ENCODE peak calls at places on chromosomes 16 and 17, in seven cellular contexts. T is breast epithelium; A is GM13976; I is heart right ventricle; G is left ventricle myocardium inferior; N is CD4-positive, alpha-beta T cell; Z is kidney epithelial cell. C is an unnamed sample.

GRCh38 chr16:46972971-46973456 is 460 bp downstream of the DNAJA2 start:
- DNase-seq in T (peak), A (peak), I (peak), G (peak), N (peak), Z (no peak), C (peak)

GRCh38 chr16:88455610-88456355 is 2.7 kb downstream of the ZFPM1 start:
- DNase-seq in T (no peak), A (peak), I (no peak), G (no peak), N (peak), Z (no peak), C (peak)

GRCh38 chr17:69228576-69228975 is at the start of gene ABCA10:
- DNase-seq in T (no peak), A (no peak), I (no peak), G (no peak), N (no peak), Z (no peak), C (no peak)

GRCh38 chr17:83173180-83173996 is 94.0 kb downstream of the METRNL start:
- DNase-seq in T (peak), A (no peak), I (no peak), G (no peak), N (no peak), Z (no peak), C (no peak)

GRCh38 chr16:3101018-3101840 is 2.1 kb upstream of the ZSCAN10 start:
- DNase-seq in T (no peak), A (peak), I (no peak), G (no peak), N (no peak), Z (no peak), C (no peak)

GRCh38 chr17:21252289-21252874 is 828 bp downstream of the NATD1 start:
- DNase-seq in T (no peak), A (no peak), I (no peak), G (no peak), N (no peak), Z (no peak), C (no peak)

GRCh38 chr16:19844945-19845641 is 39.6 kb downstream of the GPRC5B start:
- DNase-seq in T (no peak), A (no peak), I (no peak), G (no peak), N (no peak), Z (peak), C (no peak)

GRCh38 chr17:63946440-63947363 is 14.6 kb upstream of the CD79B start:
- DNase-seq in T (no peak), A (peak), I (peak), G (no peak), N (peak), Z (no peak), C (peak)

GRCh38 chr17:17587614-17588336 is 3.7 kb downstream of the PEMT start:
- DNase-seq in T (no peak), A (no peak), I (no peak), G (no peak), N (no peak), Z (no peak), C (no peak)

GRCh38 chr17:17590883-17591407 is 563 bp downstream of the PEMT start:
- DNase-seq in T (no peak), A (peak), I (no peak), G (no peak), N (no peak), Z (no peak), C (peak)

GRCh38 chr17:17593222-17593620 is 1.7 kb upstream of the PEMT start:
- DNase-seq in T (no peak), A (no peak), I (no peak), G (no peak), N (no peak), Z (no peak), C (no peak)

GRCh38 chr17:17590141-17590735 is 1.3 kb downstream of the PEMT start:
- DNase-seq in T (no peak), A (no peak), I (no peak), G (no peak), N (no peak), Z (no peak), C (no peak)

DNA sequence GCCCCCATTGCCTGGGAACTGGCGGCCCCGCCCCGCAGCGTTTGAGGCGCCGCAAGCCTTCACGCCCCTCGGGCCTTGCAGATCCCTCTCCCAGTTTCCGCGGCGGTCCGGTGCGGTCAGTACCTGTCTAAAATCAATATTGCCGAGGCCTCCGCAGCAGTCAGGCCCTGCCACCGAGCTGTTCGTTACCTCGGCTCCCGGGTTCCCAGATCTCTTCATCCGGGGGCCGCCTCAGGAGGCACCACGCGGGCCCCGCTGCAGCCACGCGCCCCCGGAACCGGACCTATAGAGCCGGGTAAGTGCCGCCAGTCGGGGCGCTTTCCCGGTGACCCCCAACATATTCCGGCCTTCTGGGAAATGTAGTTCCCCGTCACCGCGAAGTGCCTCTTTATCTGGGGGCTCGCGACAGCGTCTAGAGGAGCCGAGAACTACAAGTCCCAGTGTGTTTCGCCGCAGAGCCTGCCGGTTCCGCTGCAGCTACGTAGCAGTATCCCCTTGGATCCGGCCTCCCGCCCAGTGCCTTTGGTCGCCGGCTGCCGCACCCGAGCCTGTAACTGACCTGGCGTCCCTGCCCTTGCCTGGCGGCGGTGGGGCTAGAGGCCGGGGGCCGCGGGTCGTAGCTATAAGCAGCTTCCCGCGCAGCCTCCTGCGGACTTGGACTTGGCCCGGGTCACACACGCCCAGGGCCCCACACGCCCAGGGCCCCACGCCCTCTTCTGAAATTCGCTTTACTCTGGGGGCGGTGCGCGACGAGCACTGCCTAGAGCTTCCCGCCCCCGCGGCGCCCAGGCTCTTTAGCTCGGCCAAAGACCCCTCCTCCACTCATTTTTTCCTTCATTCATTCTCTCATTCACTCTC is at the start of gene PEMT:
- DNase-seq in T (peak), A (peak), I (peak), G (peak), N (peak), Z (peak), C (peak)
- TF ChIP-seq CTCF in T (no peak), A (no peak), I (no peak), G (no peak), N (no peak), Z (peak), C (no peak)

GRCh38 chr17:61307905-61308886 is 91.4 kb upstream of the TBX2 start:
- DNase-seq in T (no peak), A (no peak), I (no peak), G (no peak), N (no peak), Z (peak), C (no peak)
- TF ChIP-seq CTCF in T (no peak), A (no peak), I (no peak), G (no peak), N (no peak), Z (peak), C (no peak)

DNA sequence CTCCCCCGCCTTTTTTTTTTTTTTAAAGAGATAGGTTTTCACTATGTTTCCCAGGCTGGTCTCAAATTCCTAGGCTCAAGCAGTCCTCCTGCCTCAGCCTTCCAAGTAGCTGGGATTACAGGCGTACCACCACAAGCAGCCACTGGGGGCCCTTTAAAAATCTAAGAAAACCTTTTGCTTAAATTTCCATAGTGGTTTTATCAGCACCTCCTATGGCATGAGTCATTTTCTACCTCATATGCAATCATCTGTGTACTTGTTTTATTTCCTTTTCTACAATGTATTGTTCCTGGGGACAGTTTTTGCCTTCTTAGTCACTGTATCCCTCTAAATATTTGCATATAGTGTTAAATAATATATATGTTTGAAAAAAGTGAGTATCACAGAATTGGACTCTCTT is 29.2 kb downstream of the GNA13 start:
- DNase-seq in T (no peak), A (peak), I (no peak), G (no peak), N (no peak), Z (peak), C (peak)
- TF ChIP-seq CTCF in T (no peak), A (peak), I (no peak), G (no peak), N (peak), Z (peak), C (peak)

DNA sequence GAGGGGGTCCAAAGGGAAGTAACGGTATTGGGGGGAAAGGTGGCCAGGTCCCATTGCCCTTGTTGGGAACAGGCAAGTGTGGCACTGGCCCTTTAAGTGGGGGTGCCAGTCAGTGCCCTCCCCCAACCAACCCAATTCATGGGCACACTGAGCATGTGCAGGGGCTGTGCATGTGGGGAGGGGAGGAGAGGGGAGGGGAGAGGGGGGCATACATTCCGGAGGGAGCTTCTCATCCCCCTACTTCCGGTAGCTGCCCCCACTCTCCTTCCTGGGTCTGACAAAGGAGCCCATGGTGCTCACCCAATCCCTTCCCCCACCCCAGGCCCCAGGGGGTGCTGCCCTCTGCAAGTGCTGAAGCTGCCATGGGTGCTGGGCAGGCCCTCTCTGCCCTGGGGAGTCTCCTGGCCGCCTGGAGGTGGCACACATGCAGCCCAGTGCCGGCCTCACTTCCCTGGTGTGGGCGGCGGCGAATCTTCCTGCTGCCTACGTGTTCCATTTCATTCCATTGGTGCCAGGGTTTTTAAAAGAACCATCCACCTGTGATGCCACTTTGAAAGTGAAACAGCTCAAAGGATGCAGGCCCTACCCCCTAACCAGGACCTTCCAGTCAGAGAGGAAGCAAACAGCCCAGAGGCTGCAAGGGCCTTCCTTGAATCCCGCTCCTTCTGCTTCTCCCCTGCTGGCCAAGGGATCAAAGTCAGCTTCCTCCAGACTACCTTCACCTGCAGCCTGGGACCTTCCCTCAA is 11.0 kb downstream of the HEXIM2 start:
- DNase-seq in T (peak), A (peak), I (peak), G (peak), N (peak), Z (peak), C (peak)
- TF ChIP-seq CTCF in T (no peak), A (no peak), I (peak), G (peak), N (peak), Z (peak), C (no peak)

GRCh38 chr16:66549284-66550131 is at the start of gene TK2:
- DNase-seq in T (no peak), A (peak), I (peak), G (peak), N (peak), Z (no peak), C (peak)
- TF ChIP-seq CTCF in T (no peak), A (peak), I (peak), G (peak), N (no peak), Z (no peak), C (no peak)

C was measured in neural crest cell.